ENCODE peak calls at places on chromosomes 6 and 20, in four cellular contexts. U is lower lobe of right lung, R is ascending aorta, M is heart left ventricle. D is an unnamed sample.
A peak's percentile ranks its signal among the peaks of the same experiment; 100 is the strongest.

GRCh38 chr6:13159295-13159694 is 169.0 kb downstream of the TBC1D7 start:
- DNase-seq in M (no peak), R (no peak), U (no peak), D (no peak)

GRCh38 chr6:107830060-107830459 is 5.9 kb upstream of the SCML4 start:
- DNase-seq in M (no peak), R (no peak), U (no peak), D (no peak)

GRCh38 chr6:74863968-74864367 is 341.9 kb downstream of the COL12A1 start:
- DNase-seq in U (no peak), R (no peak), M (no peak), D (no peak)

GRCh38 chr6:121823437-121823851 is 388.0 kb downstream of the GJA1 start:
- DNase-seq in M (no peak), R (no peak), U (no peak), D (no peak)

GRCh38 chr6:137033828-137034227 is 10.9 kb downstream of the IL20RA start:
- DNase-seq in R (no peak), U (no peak), M (no peak), D (no peak)

GRCh38 chr20:59583428-59584277 is 20.7 kb upstream of the PHACTR3 start:
- DNase-seq in M (peak; percentile 81), R (no peak), U (no peak), D (peak; percentile 90)

GRCh38 chr20:45080867-45081616 is 19.9 kb downstream of the KCNS1 start:
- DNase-seq in U (no peak), M (no peak), R (no peak), D (no peak)

GRCh38 chr6:38131527-38131965 is 312.0 kb downstream of the ZFAND3 start:
- DNase-seq in M (no peak), U (no peak), R (no peak), D (peak; percentile 16)

GRCh38 chr6:75624335-75624734 is 22.7 kb downstream of the SENP6 start:
- DNase-seq in R (no peak), M (no peak), U (no peak), D (no peak)

GRCh38 chr20:20134941-20135572 is 82.7 kb downstream of the CFAP61 start:
- DNase-seq in R (no peak), M (no peak), U (no peak), D (no peak)

GRCh38 chr20:48691523-48691922 is 136.3 kb downstream of the PREX1 start:
- DNase-seq in U (no peak), R (no peak), M (no peak), D (no peak)

GRCh38 chr20:328596-329324 is 3.4 kb downstream of the SOX12 start:
- DNase-seq in M (no peak), U (no peak), R (no peak), D (no peak)

GRCh38 chr6:132570221-132570777 is at the start of gene TAAR6:
- DNase-seq in M (no peak), U (no peak), R (no peak), D (no peak)

GRCh38 chr6:106702046-106702445 is 72.7 kb downstream of the QRSL1 start:
- DNase-seq in U (no peak), M (no peak), R (no peak), D (no peak)

GRCh38 chr20:49694450-49695071 is 19.1 kb downstream of the B4GALT5 start:
- DNase-seq in M (no peak), U (no peak), R (no peak), D (no peak)
- H3K4me1 ChIP-seq in M (peaks cover 29% of the 10 kb centered on the region), U (peaks cover 73% of the 10 kb centered on the region), R (no peaks in the 10 kb centered on the region), D (peaks cover 12% of the 10 kb centered on the region)

DNA sequence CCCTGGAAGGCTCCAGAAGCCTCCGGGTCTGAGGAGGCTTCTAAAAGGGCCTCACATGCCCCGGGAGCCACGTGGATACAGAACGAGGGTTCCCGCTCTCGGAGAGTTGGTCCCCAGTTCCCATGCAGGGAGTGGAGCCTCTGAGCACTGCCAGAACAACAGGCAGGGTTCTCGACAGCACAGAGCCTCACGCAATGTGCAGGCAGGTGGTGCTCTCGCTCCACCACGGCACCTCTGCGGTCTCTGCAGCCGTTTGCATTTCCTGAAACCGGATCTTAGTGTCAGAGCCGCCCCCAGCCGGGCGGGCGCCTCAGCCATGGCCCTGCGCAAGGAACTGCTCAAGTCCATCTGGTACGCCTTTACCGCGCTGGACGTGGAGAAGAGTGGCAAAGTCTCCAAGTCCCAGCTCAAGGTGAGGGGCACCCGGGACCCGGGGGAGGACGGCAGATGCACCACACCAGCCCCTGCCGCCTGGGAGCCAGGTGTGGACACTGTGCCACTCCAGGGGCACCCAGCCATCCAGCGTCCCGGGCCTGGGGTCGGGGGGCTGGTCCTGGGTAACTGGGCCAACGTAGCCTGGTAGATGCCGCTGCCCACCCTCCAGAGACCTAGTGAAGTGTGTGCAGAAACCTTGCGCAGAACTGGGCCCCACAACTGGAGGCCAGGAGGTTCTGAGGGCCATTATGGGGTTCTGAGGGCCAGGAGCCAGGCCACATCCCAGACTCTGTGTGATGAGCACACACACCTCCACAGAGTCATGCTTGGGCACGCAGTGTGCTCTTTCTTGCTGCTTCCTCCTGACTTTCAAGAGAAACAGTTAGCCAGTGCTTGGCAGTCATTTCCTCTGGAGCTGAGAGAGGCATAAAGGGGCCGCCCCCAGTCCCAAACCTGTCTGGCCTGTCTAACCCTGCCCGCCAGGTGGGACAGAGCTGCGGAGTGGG is at the start of gene DEF6:
- DNase-seq in U (peak; percentile 92), M (peak; percentile 90), R (peak; percentile 62), D (peak; percentile 94)
- H3K4me1 ChIP-seq in U (peaks cover 43% of the 10 kb centered on the region), M (peaks cover 10% of the 10 kb centered on the region), R (no peaks in the 10 kb centered on the region), D (no peaks in the 10 kb centered on the region)

GRCh38 chr6:35602133-35602946 is 86.4 kb downstream of the FKBP5 start:
- DNase-seq in U (no peak), R (no peak), M (no peak), D (no peak)

GRCh38 chr6:35601331-35602132 is 87.2 kb downstream of the FKBP5 start:
- DNase-seq in U (no peak), M (no peak), R (peak; percentile 45), D (peak; percentile 72)

GRCh38 chr6:35596448-35597442 is 84.0 kb upstream of the TULP1 start:
- DNase-seq in M (no peak), R (no peak), U (no peak), D (no peak)

GRCh38 chr6:35600659-35601125 is 88.0 kb upstream of the TULP1 start:
- DNase-seq in U (no peak), M (no peak), R (no peak), D (no peak)

DNA sequence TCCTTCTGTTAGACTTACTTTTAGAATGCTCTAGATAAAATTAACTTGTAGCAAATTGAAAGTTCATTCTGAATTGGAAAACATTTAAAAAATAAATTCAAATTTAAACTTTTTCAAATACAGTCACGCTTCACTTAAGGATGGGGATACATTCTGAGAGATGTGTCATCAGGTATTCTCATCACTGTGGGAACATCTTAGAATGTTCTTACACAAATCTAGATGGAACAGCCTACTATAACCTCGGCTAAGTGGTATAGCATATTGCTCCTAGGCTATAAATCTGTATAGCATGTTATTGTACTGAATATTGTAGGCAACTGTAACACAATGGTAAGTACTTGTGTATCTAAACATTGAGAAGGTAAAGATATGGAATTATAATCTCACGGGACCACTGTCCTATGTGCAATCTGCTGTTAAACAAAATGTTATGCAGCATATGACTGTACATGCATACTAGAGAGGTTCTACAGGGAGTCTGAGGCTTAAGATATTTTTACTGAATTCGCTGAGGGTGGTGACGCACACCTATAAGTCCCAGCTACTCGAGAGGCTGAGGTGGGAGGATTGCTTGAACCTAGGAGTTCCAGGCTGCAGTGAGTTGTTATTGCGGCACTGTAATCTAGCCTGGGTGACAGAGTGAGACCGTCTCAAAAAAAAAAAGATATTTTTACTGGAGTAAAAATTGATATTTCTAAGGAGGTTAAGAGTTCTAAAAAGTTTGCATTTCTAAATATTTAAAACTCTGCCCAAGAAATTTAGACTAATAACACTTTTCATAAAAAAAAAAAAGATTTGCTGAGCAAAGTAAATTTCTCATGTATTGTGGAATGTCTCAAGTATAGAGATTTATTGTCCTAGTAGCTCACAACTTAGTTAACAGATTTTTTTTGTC is 87.3 kb upstream of the TULP1 start:
- DNase-seq in R (no peak), M (no peak), U (no peak), D (no peak)
- H3K4me1 ChIP-seq in R (peaks cover 24% of the 10 kb centered on the region), M (peaks cover 46% of the 10 kb centered on the region), U (peaks cover 66% of the 10 kb centered on the region), D (peaks cover 20% of the 10 kb centered on the region)

DNA sequence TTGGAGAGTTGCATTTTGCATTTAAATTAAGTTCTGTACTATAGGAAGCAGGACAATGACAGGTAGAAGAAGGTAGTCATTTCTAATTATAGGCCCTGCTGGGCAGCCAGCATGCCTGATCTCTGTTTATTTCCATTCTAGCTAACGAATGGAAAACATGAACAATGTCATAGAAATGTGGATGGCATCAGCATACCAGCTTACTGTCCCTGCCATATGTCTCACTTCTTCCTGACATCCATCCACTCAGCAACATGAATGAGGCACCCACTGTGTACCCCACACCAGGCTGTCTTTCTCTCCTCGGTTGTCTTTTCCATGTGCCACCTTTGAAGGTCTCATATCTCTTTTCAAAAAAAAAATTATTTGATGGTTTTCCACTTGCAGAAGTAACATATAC is 11.1 kb downstream of the ADTRP start:
- DNase-seq in M (no peak), R (no peak), U (no peak), D (no peak)
- H3K4me1 ChIP-seq in M (no peaks in the 10 kb centered on the region), R (peaks cover 22% of the 10 kb centered on the region), U (peaks cover 48% of the 10 kb centered on the region), D (peaks cover 12% of the 10 kb centered on the region)

GRCh38 chr6:111606620-111607115 is 990 bp upstream of the TRAF3IP2 start:
- DNase-seq in R (no peak), U (no peak), M (no peak), D (no peak)

GRCh38 chr6:111604259-111605099 is 1.2 kb downstream of the TRAF3IP2 start:
- DNase-seq in M (no peak), R (peak; percentile 50), U (no peak), D (peak; percentile 81)

GRCh38 chr6:111603648-111604047 is 2.0 kb downstream of the TRAF3IP2 start:
- DNase-seq in M (no peak), U (no peak), R (no peak), D (no peak)

GRCh38 chr6:111607279-111607678 is 1.6 kb upstream of the TRAF3IP2 start:
- DNase-seq in M (no peak), U (no peak), R (no peak), D (no peak)

GRCh38 chr6:111605100-111605748 is 454 bp downstream of the TRAF3IP2 start:
- DNase-seq in R (no peak), M (peak; percentile 83), U (peak; percentile 78), D (peak; percentile 93)
- H3K4me1 ChIP-seq in R (peaks cover 13% of the 10 kb centered on the region), M (peaks cover 33% of the 10 kb centered on the region), U (peaks cover 56% of the 10 kb centered on the region), D (peaks cover 17% of the 10 kb centered on the region)